ENCODE peak calls at places on chromosomes 11 and 22, in six cellular contexts. One of them, this sample, is unnamed.

GRCh38 chr22:26779108-26779507 is 121.7 kb downstream of the MIAT start:
- DNase-seq in body of pancreas: no peak
- DNase-seq in Panc1: no peak
- DNase-seq in A549: no peak
- DNase-seq in stomach: no peak
- DNase-seq in ovary: no peak
- DNase-seq in this sample: no peak

GRCh38 chr22:39462443-39463147 is 5.8 kb downstream of the MGAT3 start:
- DNase-seq in Panc1: no peak
- DNase-seq in body of pancreas: no peak
- DNase-seq in ovary: no peak
- DNase-seq in stomach: no peak
- DNase-seq in A549: no peak
- DNase-seq in this sample: no peak

GRCh38 chr22:20652130-20652529 is 121.8 kb upstream of the SERPIND1 start:
- DNase-seq in body of pancreas: no peak
- DNase-seq in stomach: no peak
- DNase-seq in ovary: no peak
- DNase-seq in Panc1: no peak
- DNase-seq in A549: no peak
- DNase-seq in this sample: no peak

GRCh38 chr11:3001496-3001895 is 9.4 kb upstream of the NAP1L4 start:
- DNase-seq in ovary: no peak
- DNase-seq in stomach: peak
- DNase-seq in Panc1: no peak
- DNase-seq in A549: no peak
- DNase-seq in body of pancreas: peak
- DNase-seq in this sample: no peak

GRCh38 chr11:70569173-70569890 is 171.0 kb downstream of the CTTN start:
- DNase-seq in body of pancreas: no peak
- DNase-seq in ovary: no peak
- DNase-seq in A549: no peak
- DNase-seq in stomach: no peak
- DNase-seq in Panc1: no peak
- DNase-seq in this sample: no peak

GRCh38 chr11:22753401-22753800 is 76.2 kb downstream of the SVIP start:
- DNase-seq in body of pancreas: no peak
- DNase-seq in Panc1: no peak
- DNase-seq in ovary: no peak
- DNase-seq in stomach: no peak
- DNase-seq in A549: no peak
- DNase-seq in this sample: no peak

GRCh38 chr22:21446128-21446826 is 20.9 kb upstream of the TMEM191C start:
- DNase-seq in stomach: peak
- DNase-seq in ovary: no peak
- DNase-seq in body of pancreas: peak
- DNase-seq in A549: no peak
- DNase-seq in Panc1: no peak
- DNase-seq in this sample: no peak

GRCh38 chr11:12287374-12288211 is 89.8 kb upstream of the PARVA start:
- DNase-seq in A549: peak
- DNase-seq in body of pancreas: peak
- DNase-seq in ovary: peak
- DNase-seq in Panc1: peak
- DNase-seq in stomach: peak
- DNase-seq in this sample: peak

GRCh38 chr22:22721681-22722309 is 77.4 kb downstream of the GGTLC2 start:
- DNase-seq in Panc1: no peak
- DNase-seq in A549: no peak
- DNase-seq in ovary: peak
- DNase-seq in body of pancreas: no peak
- DNase-seq in stomach: no peak
- DNase-seq in this sample: no peak

GRCh38 chr22:23245045-23245798 is 64.9 kb downstream of the BCR start:
- DNase-seq in ovary: no peak
- DNase-seq in stomach: no peak
- DNase-seq in body of pancreas: no peak
- DNase-seq in Panc1: no peak
- DNase-seq in A549: no peak
- DNase-seq in this sample: no peak

GRCh38 chr11:24872912-24873311 is 376.1 kb downstream of the LUZP2 start:
- DNase-seq in A549: no peak
- DNase-seq in Panc1: no peak
- DNase-seq in ovary: no peak
- DNase-seq in stomach: no peak
- DNase-seq in body of pancreas: no peak
- DNase-seq in this sample: no peak

GRCh38 chr22:22785316-22786065 is 102.1 kb upstream of the IGLL5 start:
- DNase-seq in body of pancreas: no peak
- DNase-seq in A549: no peak
- DNase-seq in stomach: no peak
- DNase-seq in Panc1: no peak
- DNase-seq in ovary: no peak
- DNase-seq in this sample: no peak

GRCh38 chr11:19606856-19607655 is 105.6 kb upstream of the NAV2 start:
- DNase-seq in body of pancreas: no peak
- DNase-seq in Panc1: no peak
- DNase-seq in stomach: no peak
- DNase-seq in A549: no peak
- DNase-seq in ovary: no peak
- DNase-seq in this sample: no peak

GRCh38 chr22:32265882-32266767 is 11.0 kb upstream of the SLC5A4 start:
- DNase-seq in stomach: peak
- DNase-seq in body of pancreas: peak
- DNase-seq in Panc1: peak
- DNase-seq in A549: peak
- DNase-seq in ovary: peak
- DNase-seq in this sample: peak

GRCh38 chr11:113778111-113778910 is 1.3 kb upstream of the CLDN25 start:
- DNase-seq in Panc1: no peak
- DNase-seq in A549: no peak
- DNase-seq in ovary: no peak
- DNase-seq in body of pancreas: peak
- DNase-seq in stomach: peak
- DNase-seq in this sample: no peak

GRCh38 chr22:32255726-32256125 is 579 bp upstream of the SLC5A4 start:
- DNase-seq in stomach: no peak
- DNase-seq in Panc1: no peak
- DNase-seq in ovary: no peak
- DNase-seq in A549: no peak
- DNase-seq in body of pancreas: no peak
- DNase-seq in this sample: no peak

GRCh38 chr22:20561882-20562281 is 54.5 kb downstream of the MED15 start:
- DNase-seq in Panc1: no peak
- DNase-seq in stomach: no peak
- DNase-seq in A549: no peak
- DNase-seq in body of pancreas: no peak
- DNase-seq in ovary: peak
- DNase-seq in this sample: no peak

GRCh38 chr11:102664001-102664752 is 39.0 kb upstream of the MMP20 start:
- DNase-seq in body of pancreas: no peak
- DNase-seq in stomach: no peak
- DNase-seq in ovary: no peak
- DNase-seq in Panc1: no peak
- DNase-seq in A549: no peak
- DNase-seq in this sample: no peak

GRCh38 chr11:77557553-77557952 is 32.2 kb upstream of the AQP11 start:
- DNase-seq in body of pancreas: no peak
- DNase-seq in stomach: no peak
- DNase-seq in Panc1: peak
- DNase-seq in ovary: no peak
- DNase-seq in A549: no peak
- DNase-seq in this sample: no peak

GRCh38 chr11:62880231-62880802 is 379 bp upstream of the SLC3A2 start:
- DNase-seq in body of pancreas: peak
- DNase-seq in A549: peak
- DNase-seq in Panc1: no peak
- DNase-seq in ovary: no peak
- DNase-seq in stomach: no peak
- DNase-seq in this sample: peak

GRCh38 chr11:71425851-71426250 is 22.3 kb downstream of the DHCR7 start:
- DNase-seq in ovary: no peak
- DNase-seq in body of pancreas: no peak
- DNase-seq in A549: no peak
- DNase-seq in stomach: no peak
- DNase-seq in Panc1: no peak
- DNase-seq in this sample: no peak

GRCh38 chr11:36086366-36086765 is 142.5 kb downstream of the LDLRAD3 start:
- DNase-seq in stomach: no peak
- DNase-seq in ovary: no peak
- DNase-seq in Panc1: no peak
- DNase-seq in body of pancreas: no peak
- DNase-seq in A549: no peak
- DNase-seq in this sample: no peak

GRCh38 chr11:69614085-69614484 is 26.9 kb upstream of the CCND1 start:
- DNase-seq in ovary: no peak
- DNase-seq in A549: no peak
- DNase-seq in body of pancreas: no peak
- DNase-seq in Panc1: no peak
- DNase-seq in stomach: no peak
- DNase-seq in this sample: no peak

GRCh38 chr11:42812408-42812807 is 499.4 kb upstream of the API5 start:
- DNase-seq in A549: no peak
- DNase-seq in Panc1: no peak
- DNase-seq in ovary: no peak
- DNase-seq in stomach: no peak
- DNase-seq in body of pancreas: no peak
- DNase-seq in this sample: no peak

GRCh38 chr11:86639172-86639571 is 33.2 kb downstream of the ME3 start:
- DNase-seq in Panc1: peak
- DNase-seq in ovary: no peak
- DNase-seq in A549: no peak
- DNase-seq in stomach: no peak
- DNase-seq in body of pancreas: no peak
- DNase-seq in this sample: no peak

GRCh38 chr11:86638673-86639072 is 33.7 kb downstream of the ME3 start:
- DNase-seq in Panc1: no peak
- DNase-seq in body of pancreas: no peak
- DNase-seq in stomach: no peak
- DNase-seq in A549: no peak
- DNase-seq in ovary: no peak
- DNase-seq in this sample: no peak

GRCh38 chr11:86641537-86642270 is 30.7 kb downstream of the ME3 start:
- DNase-seq in Panc1: no peak
- DNase-seq in ovary: no peak
- DNase-seq in body of pancreas: no peak
- DNase-seq in A549: no peak
- DNase-seq in stomach: no peak
- DNase-seq in this sample: no peak

GRCh38 chr11:86644291-86644690 is 28.1 kb downstream of the ME3 start:
- DNase-seq in ovary: no peak
- DNase-seq in stomach: no peak
- DNase-seq in A549: no peak
- DNase-seq in Panc1: no peak
- DNase-seq in body of pancreas: no peak
- DNase-seq in this sample: no peak
- H3K27ac ChIP-seq in ovary: no peak
- H3K27ac ChIP-seq in stomach: no peak
- H3K27ac ChIP-seq in A549: no peak
- H3K27ac ChIP-seq in Panc1: peak
- H3K27ac ChIP-seq in body of pancreas: no peak
- H3K27ac ChIP-seq in this sample: no peak

DNA sequence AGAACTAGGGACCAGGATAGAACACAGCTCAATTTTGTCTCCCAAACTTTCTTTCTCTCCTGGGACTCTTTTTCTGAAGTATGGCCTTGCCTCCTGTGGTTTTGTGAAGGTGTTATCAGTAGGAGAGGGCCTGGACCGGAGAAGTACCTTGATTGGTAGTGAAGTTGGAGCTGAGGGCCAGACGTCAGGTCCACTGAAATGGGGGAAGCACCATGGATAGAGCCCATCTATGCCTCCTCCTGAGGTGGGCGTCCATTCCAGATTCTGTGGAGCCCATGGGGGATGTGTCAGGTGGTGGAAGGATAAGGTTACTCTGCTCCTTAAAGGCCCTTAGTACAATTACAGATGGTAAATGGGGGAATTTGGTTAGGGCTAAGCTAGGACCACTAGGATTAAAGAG is 109.7 kb downstream of the INSC start:
- DNase-seq in ovary: no peak
- DNase-seq in Panc1: no peak
- DNase-seq in stomach: no peak
- DNase-seq in body of pancreas: no peak
- DNase-seq in A549: no peak
- DNase-seq in this sample: no peak
- H3K27ac ChIP-seq in ovary: no peak
- H3K27ac ChIP-seq in Panc1: no peak
- H3K27ac ChIP-seq in stomach: no peak
- H3K27ac ChIP-seq in body of pancreas: no peak
- H3K27ac ChIP-seq in A549: no peak
- H3K27ac ChIP-seq in this sample: no peak

GRCh38 chr11:132202621-132203020 is 832.2 kb downstream of the NTM start:
- DNase-seq in A549: no peak
- DNase-seq in stomach: no peak
- DNase-seq in body of pancreas: no peak
- DNase-seq in Panc1: no peak
- DNase-seq in ovary: no peak
- DNase-seq in this sample: no peak

GRCh38 chr11:132196928-132197327 is 826.5 kb downstream of the NTM start:
- DNase-seq in ovary: no peak
- DNase-seq in Panc1: no peak
- DNase-seq in body of pancreas: no peak
- DNase-seq in stomach: no peak
- DNase-seq in A549: no peak
- DNase-seq in this sample: no peak

GRCh38 chr11:132205496-132205895 is 835.1 kb downstream of the NTM start:
- DNase-seq in stomach: no peak
- DNase-seq in A549: no peak
- DNase-seq in ovary: no peak
- DNase-seq in body of pancreas: no peak
- DNase-seq in Panc1: no peak
- DNase-seq in this sample: no peak

GRCh38 chr11:132205006-132205405 is 834.6 kb downstream of the NTM start:
- DNase-seq in body of pancreas: no peak
- DNase-seq in A549: no peak
- DNase-seq in stomach: no peak
- DNase-seq in Panc1: no peak
- DNase-seq in ovary: no peak
- DNase-seq in this sample: no peak

GRCh38 chr11:132200303-132200936 is 830.0 kb downstream of the NTM start:
- DNase-seq in ovary: no peak
- DNase-seq in A549: no peak
- DNase-seq in Panc1: no peak
- DNase-seq in body of pancreas: no peak
- DNase-seq in stomach: no peak
- DNase-seq in this sample: no peak
- H3K27ac ChIP-seq in ovary: no peak
- H3K27ac ChIP-seq in A549: no peak
- H3K27ac ChIP-seq in Panc1: no peak
- H3K27ac ChIP-seq in body of pancreas: no peak
- H3K27ac ChIP-seq in stomach: no peak
- H3K27ac ChIP-seq in this sample: no peak

DNA sequence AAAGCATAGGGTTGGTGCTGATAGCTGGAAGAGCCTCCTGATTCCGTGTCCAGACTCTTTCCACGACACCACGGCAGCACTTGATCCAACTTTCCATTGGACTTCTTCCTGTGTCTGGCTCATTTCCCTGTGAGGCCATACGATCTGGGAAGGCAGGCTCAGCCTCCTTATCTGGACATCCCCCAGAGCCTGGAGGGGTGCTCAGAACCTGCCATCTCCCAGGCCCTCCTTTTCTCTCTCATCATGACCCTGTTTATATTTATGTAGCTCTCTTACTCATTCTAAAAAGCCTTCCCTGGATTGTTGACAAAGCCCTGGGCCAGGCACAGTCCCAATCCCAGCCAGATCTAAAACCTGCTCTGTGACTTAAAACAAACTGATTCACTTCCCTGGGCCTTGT is 7.8 kb upstream of the BCL9L start:
- DNase-seq in Panc1: no peak
- DNase-seq in ovary: peak
- DNase-seq in A549: no peak
- DNase-seq in stomach: peak
- DNase-seq in body of pancreas: peak
- DNase-seq in this sample: no peak
- H3K27ac ChIP-seq in Panc1: no peak
- H3K27ac ChIP-seq in ovary: no peak
- H3K27ac ChIP-seq in A549: no peak
- H3K27ac ChIP-seq in stomach: no peak
- H3K27ac ChIP-seq in body of pancreas: peak
- H3K27ac ChIP-seq in this sample: no peak